ENCODE peak calls at places on chromosomes 7 and 10, in seven cellular contexts. W, Q, O, Z, K, U and R are unnamed samples.

GRCh38 chr7:141158562-141158961 is 84.7 kb downstream of the TMEM178B start:
- ATAC-seq in W (no peak), Q (peak), O (no peak), Z (peak), K (peak), U (no peak), R (peak)

GRCh38 chr10:31939797-31940708 is 11.4 kb upstream of the ARHGAP12 start:
- ATAC-seq in W (no peak), Q (no peak), O (no peak), Z (no peak), K (no peak), U (no peak), R (no peak)

GRCh38 chr10:62735464-62736188 is 68.9 kb upstream of the ADO start:
- ATAC-seq in W (peak), Q (no peak), O (no peak), Z (no peak), K (no peak), U (no peak), R (no peak)

GRCh38 chr10:13652860-13653259 is 66.1 kb downstream of the PRPF18 start:
- ATAC-seq in W (no peak), Q (no peak), O (no peak), Z (no peak), K (no peak), U (no peak), R (no peak)

GRCh38 chr7:4774007-4774406 is 1.4 kb upstream of the AP5Z1 start:
- ATAC-seq in W (no peak), Q (no peak), O (no peak), Z (no peak), K (no peak), U (no peak), R (no peak)

GRCh38 chr7:138515001-138515528 is 55.0 kb downstream of the TRIM24 start:
- ATAC-seq in W (no peak), Q (peak), O (no peak), Z (no peak), K (no peak), U (no peak), R (no peak)

GRCh38 chr7:132461043-132461592 is 115.2 kb downstream of the PLXNA4 start:
- ATAC-seq in W (peak), Q (no peak), O (no peak), Z (no peak), K (no peak), U (peak), R (no peak)

GRCh38 chr10:72263613-72264241 is 10.0 kb upstream of the DDIT4 start:
- ATAC-seq in W (no peak), Q (peak), O (peak), Z (no peak), K (no peak), U (no peak), R (peak)

GRCh38 chr7:72447465-72448204 is 35.5 kb upstream of the CALN1 start:
- ATAC-seq in W (no peak), Q (no peak), O (no peak), Z (no peak), K (no peak), U (peak), R (no peak)

GRCh38 chr7:80309377-80309776 is 174.7 kb downstream of the GNAI1 start:
- ATAC-seq in W (peak), Q (no peak), O (no peak), Z (no peak), K (no peak), U (no peak), R (no peak)

GRCh38 chr10:72625276-72625607 is 637 bp downstream of the MICU1 start:
- ATAC-seq in W (no peak), Q (peak), O (no peak), Z (no peak), K (no peak), U (no peak), R (no peak)

GRCh38 chr10:97412891-97413304 is 11.8 kb upstream of the RRP12 start:
- ATAC-seq in W (peak), Q (peak), O (no peak), Z (no peak), K (no peak), U (no peak), R (peak)

GRCh38 chr10:60144099-60144498 is 237.7 kb upstream of the CCDC6 start:
- ATAC-seq in W (no peak), Q (no peak), O (no peak), Z (no peak), K (no peak), U (no peak), R (no peak)

GRCh38 chr7:92161271-92161670 is 17.7 kb downstream of the LRRD1 start:
- ATAC-seq in W (no peak), Q (no peak), O (no peak), Z (no peak), K (no peak), U (no peak), R (no peak)

GRCh38 chr10:26044123-26044749 is 110.2 kb downstream of the MYO3A start:
- ATAC-seq in W (no peak), Q (peak), O (no peak), Z (no peak), K (peak), U (no peak), R (no peak)